ENCODE peak calls at places on chromosomes 7 and 10, in four cellular contexts. M is fibroblast of lung, F is adrenal gland, V is posterior vena cava. S is an unnamed sample.
A peak's percentile ranks its signal among the peaks of the same experiment; 100 is the strongest.

GRCh38 chr10:73950569-73950968 is 39.6 kb downstream of the PLAU start:
- DNase-seq in M (no peak), F (no peak), V (no peak), S (no peak)

GRCh38 chr7:50614721-50615518 is 49.7 kb upstream of the DDC start:
- DNase-seq in M (no peak), F (no peak), V (no peak), S (no peak)

GRCh38 chr10:44281662-44282061 is 103.2 kb downstream of the CXCL12 start:
- DNase-seq in M (no peak), F (no peak), V (no peak), S (no peak)

GRCh38 chr7:151141281-151141854 is 26.1 kb downstream of the GBX1 start:
- DNase-seq in M (no peak), F (peak; percentile 8), V (no peak), S (no peak)

GRCh38 chr7:23679898-23680416 is at the start of gene FAM221A:
- DNase-seq in M (peak; percentile 68), F (peak; percentile 91), V (peak; percentile 97), S (peak; percentile 94)

GRCh38 chr10:128542659-128543058 is 416.4 kb upstream of the MKI67 start:
- DNase-seq in M (no peak), F (no peak), V (no peak), S (no peak)

GRCh38 chr7:127782550-127783266 is 130.7 kb downstream of the SND1 start:
- DNase-seq in M (peak; percentile 49), F (no peak), V (no peak), S (no peak)

GRCh38 chr7:92609921-92610518 is 19.8 kb upstream of the FAM133B start:
- DNase-seq in M (peak; percentile 54), F (no peak), V (no peak), S (no peak)

GRCh38 chr10:94413374-94413773 is 11.0 kb downstream of the TBC1D12 start:
- DNase-seq in M (no peak), F (no peak), V (no peak), S (no peak)

GRCh38 chr10:29980084-29980483 is 79.3 kb downstream of the JCAD start:
- DNase-seq in M (peak; percentile 63), F (peak; percentile 89), V (no peak), S (peak; percentile 43)

GRCh38 chr10:110803830-110804338 is 67.8 kb upstream of the PDCD4 start:
- DNase-seq in M (peak; percentile 49), F (peak; percentile 47), V (no peak), S (peak; percentile 76)

GRCh38 chr7:158957921-158958471 is 101.6 kb downstream of the DYNC2I1 start:
- DNase-seq in M (no peak), F (no peak), V (no peak), S (peak; percentile 91)

GRCh38 chr7:84811427-84811826 is 375.4 kb downstream of the SEMA3D start:
- DNase-seq in M (no peak), F (no peak), V (no peak), S (no peak)